ENCODE peak calls at places on chromosomes 13 and 19, in ten cellular contexts. K is A549, B is ovary, Z is IMR-90, I is gastrocnemius medialis, U is HCT116, D is lower leg skin, L is heart left ventricle, F is thyroid gland, A is breast epithelium. V is an unnamed sample.

GRCh38 chr13:57569981-57570380 is 61.6 kb upstream of the PCDH17 start:
- DNase-seq in Z (no peak), D (no peak), L (no peak), K (no peak), I (no peak), F (no peak), A (no peak), B (no peak), U (no peak), V (no peak)

GRCh38 chr13:109569938-109570711 is 216.3 kb downstream of the IRS2 start:
- DNase-seq in L (no peak), F (no peak), Z (no peak), A (no peak), B (no peak), I (no peak), U (no peak), D (no peak), K (no peak), V (no peak)

GRCh38 chr19:55447421-55448174 is 4.5 kb upstream of the SHISA7 start:
- DNase-seq in I (no peak), Z (peak; percentile 15), L (peak; percentile 60), B (no peak), U (no peak), K (peak; percentile 88), A (no peak), D (no peak), F (no peak), V (no peak)

GRCh38 chr13:110716235-110716505 is 2.7 kb downstream of the ING1 start:
- DNase-seq in B (no peak), U (no peak), F (peak; percentile 72), L (peak; percentile 51), A (no peak), D (no peak), Z (no peak), I (peak; percentile 58), K (no peak), V (no peak)

GRCh38 chr13:94249512-94249911 is 230.0 kb downstream of the DCT start:
- DNase-seq in L (no peak), I (no peak), A (no peak), F (no peak), U (no peak), D (no peak), Z (peak; percentile 88), K (no peak), B (no peak), V (no peak)

GRCh38 chr19:1854542-1855039 is 6.3 kb upstream of the REXO1 start:
- DNase-seq in Z (no peak), K (no peak), D (peak; percentile 94), F (no peak), U (no peak), L (peak; percentile 83), I (no peak), A (no peak), B (no peak), V (no peak)

GRCh38 chr13:23357349-23357748 is 76.2 kb downstream of the SACS start:
- DNase-seq in Z (no peak), A (no peak), D (no peak), B (no peak), F (no peak), K (no peak), L (no peak), U (no peak), I (no peak), V (no peak)

GRCh38 chr19:45455707-45456499 is 11.9 kb upstream of the FOSB start:
- DNase-seq in I (peak; percentile 87), Z (peak; percentile 99), L (peak; percentile 93), K (peak; percentile 98), D (peak; percentile 98), B (peak; percentile 95), A (peak; percentile 95), U (peak; percentile 95), F (peak; percentile 98), V (peak; percentile 94)

GRCh38 chr19:15072930-15073647 is 8.9 kb upstream of the OR1I1 start:
- DNase-seq in F (no peak), A (peak; percentile 81), L (no peak), B (no peak), D (no peak), U (no peak), K (no peak), Z (no peak), I (no peak), V (no peak)

GRCh38 chr19:3691372-3691716 is 8.9 kb downstream of the PIP5K1C start:
- DNase-seq in I (no peak), A (no peak), D (no peak), B (no peak), K (no peak), U (no peak), F (no peak), L (no peak), Z (no peak), V (no peak)

GRCh38 chr19:3176715-3177501 is 1.7 kb upstream of the S1PR4 start:
- DNase-seq in K (peak; percentile 80), A (no peak), Z (peak; percentile 67), F (peak; percentile 59), B (no peak), L (no peak), U (peak; percentile 75), I (no peak), D (no peak), V (no peak)

GRCh38 chr13:52707375-52707774 is 32.2 kb downstream of the CNMD start:
- DNase-seq in K (no peak), D (no peak), A (no peak), L (no peak), B (no peak), I (no peak), Z (no peak), F (no peak), U (no peak), V (no peak)

GRCh38 chr13:52713894-52714293 is 25.7 kb downstream of the CNMD start:
- DNase-seq in U (no peak), A (no peak), Z (no peak), I (peak; percentile 18), L (peak; percentile 44), D (no peak), B (no peak), K (no peak), F (no peak), V (no peak)

GRCh38 chr13:52706074-52706473 is 33.5 kb downstream of the CNMD start:
- DNase-seq in B (no peak), D (no peak), U (no peak), I (no peak), F (no peak), K (no peak), L (no peak), A (no peak), Z (no peak), V (no peak)

GRCh38 chr13:52711277-52711676 is 28.3 kb downstream of the CNMD start:
- DNase-seq in D (no peak), U (no peak), I (no peak), K (no peak), L (no peak), B (no peak), A (no peak), Z (no peak), F (no peak), V (no peak)
- TF ChIP-seq CTCF in D (no peak), U (no peak), I (no peak), K (no peak), L (no peak), B (no peak), A (no peak), Z (no peak), F (no peak), V (no peak)

GRCh38 chr13:52104624-52105023 is 24.2 kb downstream of the NEK5 start:
- DNase-seq in D (no peak), L (no peak), Z (peak; percentile 7), A (no peak), B (no peak), F (no peak), I (no peak), K (no peak), U (no peak), V (no peak)
- TF ChIP-seq POLR2A in D (no peak), L (no peak), Z (no peak), A (no peak), B (no peak), F (no peak), I (no peak), K (no peak), U (no peak), V (no peak)

DNA sequence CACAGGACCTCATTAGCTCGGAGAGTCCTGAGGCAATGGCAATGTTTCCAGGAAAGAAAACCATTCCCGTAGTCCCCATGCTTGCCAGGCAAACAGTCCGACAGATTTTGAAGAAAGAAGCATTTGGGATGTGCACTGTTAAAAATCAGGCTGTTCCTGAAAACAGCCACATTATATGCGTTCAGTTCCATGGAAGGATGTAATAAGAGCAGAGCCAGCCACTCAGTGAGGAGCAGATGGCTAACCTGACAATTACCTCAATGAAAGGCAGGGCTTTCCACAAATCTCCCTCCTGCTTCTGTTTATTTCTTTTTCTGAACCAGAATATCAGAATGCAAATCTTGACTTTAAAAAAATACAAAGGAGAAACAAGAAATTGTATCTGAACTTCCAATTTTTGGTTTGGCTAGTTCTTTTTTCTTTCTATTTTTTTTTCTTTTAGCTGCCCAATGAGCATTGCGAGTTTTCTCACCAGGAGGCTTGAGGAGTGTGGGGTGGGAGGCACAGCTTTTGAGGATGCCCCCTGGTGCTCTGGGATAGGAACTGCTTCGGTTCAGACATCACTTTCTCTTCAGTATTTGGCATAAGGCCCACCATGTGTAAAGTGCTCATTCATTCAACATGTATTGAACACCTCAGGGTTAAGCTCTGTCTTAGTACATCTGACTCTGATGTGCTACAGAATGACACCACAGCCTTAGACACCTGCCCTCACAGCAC is 124.2 kb downstream of the TBC1D4 start:
- DNase-seq in K (peak; percentile 47), B (no peak), A (no peak), U (peak; percentile 72), L (peak; percentile 43), F (peak; percentile 27), Z (peak; percentile 68), I (no peak), D (no peak), V (no peak)
- TF ChIP-seq CTCF in K (peak; percentile 26), B (no peak), A (peak; percentile 47), U (peak; percentile 73), L (peak; percentile 37), F (no peak), Z (peak; percentile 57), I (no peak), D (no peak), V (peak; percentile 30)

DNA sequence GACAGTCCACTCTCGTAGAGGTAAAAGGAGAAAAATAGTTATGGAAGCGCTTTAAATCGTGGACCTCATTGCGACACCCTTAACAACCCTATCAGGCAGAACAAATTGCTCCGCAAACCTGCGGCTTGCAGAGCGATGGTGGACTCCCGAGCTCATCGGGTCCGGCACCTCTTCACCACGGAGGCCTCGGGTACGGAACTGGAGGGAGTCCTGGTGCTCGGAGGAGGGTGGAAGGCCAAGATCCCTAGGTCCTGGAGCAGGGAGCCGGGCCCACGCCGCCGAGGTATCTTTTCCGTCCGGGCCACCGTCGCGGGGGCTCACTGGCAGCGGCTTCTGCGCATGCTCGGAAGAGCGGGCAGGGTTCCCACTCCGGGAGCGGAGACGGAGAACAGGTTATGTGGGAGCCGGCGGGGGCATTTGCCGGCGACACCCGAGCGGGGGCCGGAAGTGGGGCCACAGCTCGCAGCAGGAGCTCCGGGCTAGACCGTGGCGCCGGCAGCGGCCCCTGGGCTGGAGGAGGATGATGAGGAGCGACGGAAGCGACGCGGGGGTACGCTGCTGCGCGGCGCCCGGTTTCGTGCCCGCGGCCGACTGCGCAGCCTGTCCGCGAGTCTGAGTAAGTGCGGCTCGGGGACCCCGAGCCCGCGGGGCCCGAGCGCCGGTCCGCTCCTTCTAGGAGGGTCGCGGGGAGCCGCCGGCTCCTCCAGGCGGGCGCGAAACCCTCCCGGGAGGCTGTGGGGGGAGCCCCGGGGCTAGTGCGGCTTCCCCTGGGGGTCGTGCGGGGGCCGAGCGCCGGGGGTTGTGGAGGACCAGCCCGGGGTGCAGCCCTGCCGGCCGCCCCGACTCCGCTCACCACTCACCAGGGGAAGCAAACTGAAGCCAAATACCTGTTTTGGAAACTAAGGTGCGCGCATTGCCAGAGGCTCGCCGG is at the start of gene ABHD13:
- DNase-seq in A (peak; percentile 86), I (peak; percentile 71), L (peak; percentile 94), Z (peak; percentile 85), K (peak; percentile 74), F (peak; percentile 88), B (peak; percentile 95), U (peak; percentile 84), D (peak; percentile 97), V (peak; percentile 92)
- TF ChIP-seq POLR2A in A (no peak), I (peak; percentile 68), L (peak; percentile 76), Z (peak; percentile 63), K (peak; percentile 58), F (peak; percentile 69), B (peak; percentile 65), U (peak; percentile 74), D (no peak), V (peak; percentile 49)

V was measured in suprapubic skin.